ENCODE peak calls at places on chromosomes 4 and X, in four cellular contexts. Q is gastrocnemius medialis, T is upper lobe of left lung, R is upper lobe of right lung. S is an unnamed sample.

GRCh38 chrX:22323541-22323940 is 50.8 kb downstream of the CBLL2 start:
- DNase-seq in Q (no peak), T (no peak), R (no peak), S (no peak)

GRCh38 chr4:55002431-55002830 is 123.0 kb downstream of the KDR start:
- DNase-seq in Q (no peak), T (no peak), R (no peak), S (no peak)

GRCh38 chr4:182842104-182842600 is 75.0 kb downstream of the DCTD start:
- DNase-seq in Q (no peak), T (no peak), R (no peak), S (no peak)

GRCh38 chr4:147371661-147372060 is 109.2 kb upstream of the EDNRA start:
- DNase-seq in Q (no peak), T (no peak), R (no peak), S (peak; percentile 73)

GRCh38 chrX:66728818-66729271 is 90.0 kb upstream of the EDA2R start:
- DNase-seq in Q (peak; percentile 2), T (no peak), R (peak; percentile 66), S (peak; percentile 9)

GRCh38 chr4:74896595-74896994 is 36.3 kb upstream of the PARM1 start:
- DNase-seq in Q (no peak), T (no peak), R (no peak), S (peak; percentile 58)

GRCh38 chr4:147731611-147732515 is at the start of gene ARHGAP10:
- DNase-seq in Q (peak; percentile 50), T (peak; percentile 95), R (peak; percentile 88), S (peak; percentile 64)

GRCh38 chrX:10101269-10101668 is 55.5 kb upstream of the CLCN4 start:
- DNase-seq in Q (no peak), T (no peak), R (no peak), S (no peak)

GRCh38 chr4:11004818-11005217 is 320.2 kb upstream of the CLNK start:
- DNase-seq in Q (no peak), T (no peak), R (no peak), S (no peak)

GRCh38 chrX:134736351-134736750 is 78.1 kb upstream of the PLAC1 start:
- DNase-seq in Q (no peak), T (no peak), R (no peak), S (no peak)

GRCh38 chr4:150038335-150039076 is 39.7 kb upstream of the DCLK2 start:
- DNase-seq in Q (no peak), T (no peak), R (no peak), S (no peak)

GRCh38 chr4:174217273-174218126 is 66.0 kb downstream of the FBXO8 start:
- DNase-seq in Q (no peak), T (peak; percentile 74), R (no peak), S (no peak)

GRCh38 chr4:174215055-174215454 is 68.4 kb downstream of the FBXO8 start:
- DNase-seq in Q (no peak), T (no peak), R (no peak), S (no peak)

GRCh38 chr4:174216935-174217272 is 66.6 kb downstream of the FBXO8 start:
- DNase-seq in Q (no peak), T (no peak), R (no peak), S (no peak)

GRCh38 chr4:174214102-174214878 is 69.2 kb downstream of the FBXO8 start:
- DNase-seq in Q (no peak), T (peak; percentile 68), R (no peak), S (peak; percentile 7)

DNA sequence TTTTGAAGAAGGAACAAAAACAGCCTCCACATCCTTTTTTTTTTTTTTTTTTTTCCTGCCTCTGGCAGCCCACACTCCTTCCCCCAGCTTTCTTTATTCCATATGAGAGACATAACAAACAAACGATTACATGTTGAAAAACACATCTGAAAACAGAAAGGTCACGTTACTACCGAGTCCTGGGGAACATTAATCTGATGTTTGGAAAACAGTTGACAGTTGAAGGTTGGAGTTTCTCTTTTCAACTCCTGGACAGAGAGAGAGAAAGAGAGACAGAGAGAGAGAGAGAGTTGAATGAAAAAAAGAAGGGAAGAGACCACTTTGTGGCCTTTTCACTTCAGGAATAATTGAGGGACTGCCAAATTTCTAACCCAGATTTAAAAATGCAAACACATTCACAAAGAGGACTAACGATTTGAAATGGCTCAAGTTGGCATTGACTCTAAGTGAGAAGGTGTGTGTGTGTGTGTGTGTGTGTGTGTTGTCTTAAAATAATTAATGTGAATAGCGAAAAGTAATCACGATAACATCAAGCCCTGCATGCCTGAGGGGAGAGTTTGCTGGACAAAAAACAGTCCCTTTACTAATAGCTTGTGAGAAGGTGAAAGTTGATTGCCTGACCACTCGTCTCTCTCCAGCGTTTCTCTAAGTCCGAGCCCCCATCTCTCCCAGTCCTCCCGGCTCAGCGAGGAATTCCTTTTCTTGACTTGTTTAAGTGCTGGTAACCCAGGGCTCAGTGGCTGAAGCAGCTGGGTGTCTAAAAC is 67.3 kb downstream of the FBXO8 start:
- DNase-seq in Q (no peak), T (no peak), R (no peak), S (no peak)
- H3K27me3 ChIP-seq in Q (peaks cover 74% of the 10 kb centered on the region), T (peaks cover 36% of the 10 kb centered on the region), R (peaks cover 88% of the 10 kb centered on the region), S (no peaks in the 10 kb centered on the region)

GRCh38 chr4:126986005-126986404 is 646.8 kb upstream of the INTU start:
- DNase-seq in Q (no peak), T (no peak), R (no peak), S (no peak)
- H3K4me1 ChIP-seq in Q (no peaks in the 10 kb centered on the region), T (no peaks in the 10 kb centered on the region), R (no peaks in the 10 kb centered on the region), S (no peaks in the 10 kb centered on the region)

DNA sequence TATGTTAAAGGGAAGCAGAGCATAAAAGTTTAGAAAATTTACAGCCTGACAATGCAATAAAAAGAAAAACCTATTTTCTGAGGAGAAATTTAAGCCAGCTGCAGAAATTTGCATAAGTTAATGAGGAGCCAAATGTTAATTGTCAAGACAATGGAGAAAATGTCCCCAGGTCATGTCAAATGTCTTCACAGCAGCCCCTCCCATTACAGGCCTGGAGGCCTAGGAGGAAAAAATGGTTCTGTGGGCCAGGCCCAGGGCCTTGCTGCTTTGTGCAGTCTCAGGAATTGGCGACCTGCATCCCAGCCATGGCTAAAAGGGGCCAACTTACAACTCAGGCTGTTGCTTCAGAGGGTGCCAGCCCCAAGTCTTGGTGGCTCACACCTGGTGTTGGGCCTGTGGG is 275.4 kb upstream of the RPS6KA3 start:
- DNase-seq in Q (no peak), T (no peak), R (no peak), S (no peak)
- H3K27me3 ChIP-seq in Q (no peaks in the 10 kb centered on the region), T (no peaks in the 10 kb centered on the region), R (no peaks in the 10 kb centered on the region), S (no peaks in the 10 kb centered on the region)

GRCh38 chr4:174056959-174057358 is 226.5 kb downstream of the FBXO8 start:
- DNase-seq in Q (no peak), T (no peak), R (no peak), S (no peak)
- H3K4me1 ChIP-seq in Q (no peaks in the 10 kb centered on the region), T (no peaks in the 10 kb centered on the region), R (no peaks in the 10 kb centered on the region), S (no peaks in the 10 kb centered on the region)

GRCh38 chrX:150365953-150366911 is 3.1 kb downstream of the MAMLD1 start:
- DNase-seq in Q (no peak), T (peak; percentile 47), R (peak; percentile 60), S (no peak)

GRCh38 chrX:150363561-150364346 is 637 bp downstream of the MAMLD1 start:
- DNase-seq in Q (no peak), T (peak; percentile 83), R (peak; percentile 68), S (no peak)

GRCh38 chrX:150364347-150365050 is 1.4 kb downstream of the MAMLD1 start:
- DNase-seq in Q (no peak), T (peak; percentile 82), R (peak; percentile 59), S (peak; percentile 28)

GRCh38 chrX:150365051-150365952 is 2.2 kb downstream of the MAMLD1 start:
- DNase-seq in Q (peak; percentile 29), T (peak; percentile 93), R (peak; percentile 83), S (no peak)

GRCh38 chrX:150366951-150367545 is 3.9 kb downstream of the MAMLD1 start:
- DNase-seq in Q (no peak), T (no peak), R (no peak), S (no peak)
- H3K27me3 ChIP-seq in Q (no peaks in the 10 kb centered on the region), T (peaks cover 10% of the 10 kb centered on the region), R (no peaks in the 10 kb centered on the region), S (no peaks in the 10 kb centered on the region)

DNA sequence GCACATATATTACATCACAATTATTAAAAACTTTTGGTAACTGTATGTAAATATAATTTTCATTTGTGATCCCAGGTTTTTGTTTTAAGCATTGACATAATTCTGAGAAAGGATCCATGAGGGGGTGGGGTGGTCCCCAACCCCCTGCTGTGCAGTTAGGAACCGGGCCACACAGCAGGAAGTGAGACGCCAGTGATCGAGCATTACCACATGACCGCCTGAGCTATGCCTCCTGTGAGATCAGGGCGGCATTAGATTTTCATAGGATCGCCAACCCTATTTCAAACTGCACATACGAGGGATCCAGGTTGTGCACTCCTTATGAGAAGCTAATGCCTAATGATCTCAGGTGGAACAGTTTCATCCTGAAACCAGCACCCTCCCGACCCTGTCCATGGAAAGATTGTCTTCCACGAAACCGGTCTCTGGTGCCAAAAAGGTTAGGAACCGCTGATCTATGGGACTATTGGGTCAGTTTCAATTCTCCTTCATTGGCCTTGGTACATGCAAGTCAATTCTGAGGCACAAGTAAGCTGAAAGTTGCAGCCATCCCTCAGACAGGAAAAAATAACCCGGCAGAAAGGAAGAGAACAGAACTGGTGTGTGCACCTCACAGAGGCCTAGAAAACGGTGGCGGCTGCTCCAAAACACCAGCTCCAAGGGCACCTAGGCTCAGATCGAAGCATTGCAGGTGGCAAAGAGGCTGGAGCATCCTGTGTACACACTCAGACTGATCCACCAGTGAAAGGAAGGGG is 7.0 kb upstream of the TMSB4X start:
- DNase-seq in Q (no peak), T (no peak), R (no peak), S (no peak)
- H3K4me1 ChIP-seq in Q (no peaks in the 10 kb centered on the region), T (peaks cover 3% of the 10 kb centered on the region), R (peaks cover 6% of the 10 kb centered on the region), S (no peaks in the 10 kb centered on the region)

GRCh38 chrX:124209792-124210576 is 122.5 kb upstream of the TEX13D start:
- DNase-seq in Q (no peak), T (no peak), R (no peak), S (no peak)
- H3K27me3 ChIP-seq in Q (no peaks in the 10 kb centered on the region), T (no peaks in the 10 kb centered on the region), R (no peaks in the 10 kb centered on the region), S (no peaks in the 10 kb centered on the region)

GRCh38 chr4:98476891-98477290 is 181.5 kb downstream of the TSPAN5 start:
- DNase-seq in Q (no peak), T (no peak), R (no peak), S (no peak)
- H3K4me1 ChIP-seq in Q (no peaks in the 10 kb centered on the region), T (peaks cover 6% of the 10 kb centered on the region), R (no peaks in the 10 kb centered on the region), S (no peaks in the 10 kb centered on the region)

GRCh38 chr4:1490011-1490905 is 84.0 kb upstream of the NKX1-1 start:
- DNase-seq in Q (no peak), T (peak; percentile 70), R (peak; percentile 41), S (no peak)

GRCh38 chr4:1488357-1488756 is 82.1 kb upstream of the NKX1-1 start:
- DNase-seq in Q (no peak), T (peak; percentile 32), R (peak; percentile 43), S (no peak)

GRCh38 chr4:1487761-1488160 is 81.5 kb upstream of the NKX1-1 start:
- DNase-seq in Q (no peak), T (no peak), R (no peak), S (no peak)

GRCh38 chr4:1489639-1489995 is 83.4 kb upstream of the NKX1-1 start:
- DNase-seq in Q (no peak), T (peak; percentile 33), R (peak; percentile 49), S (no peak)

GRCh38 chr4:1488831-1489638 is 82.8 kb upstream of the NKX1-1 start:
- DNase-seq in Q (no peak), T (peak; percentile 60), R (peak; percentile 44), S (no peak)
- H3K27me3 ChIP-seq in Q (peaks cover 57% of the 10 kb centered on the region), T (no peaks in the 10 kb centered on the region), R (peaks cover 42% of the 10 kb centered on the region), S (no peaks in the 10 kb centered on the region)